ENCODE peak calls at places on chromosomes 6 and 20, in eight cellular contexts. One of them, this sample, is unnamed.

GRCh38 chr20:53829706-53830521 is 236.3 kb upstream of the ZNF217 start:
- DNase-seq in effector CD8-positive, alpha-beta T cell: no peak
- DNase-seq in activated CD4-positive, alpha-beta T cell treated with anti-CD3 and anti-CD28 coated beads, Interleukin-2, amount 50 U/mL, for 24 hours: no peak
- DNase-seq in sigmoid colon: no peak
- DNase-seq in non-pigmented ciliary epithelial cell: no peak
- DNase-seq in transverse colon: peak
- DNase-seq in ovary: no peak
- DNase-seq in NCI-H1092 treated with DMSO at 0.1 percent for 48 hours: no peak
- DNase-seq in this sample: no peak

GRCh38 chr6:168268755-168269154 is 50.8 kb downstream of the DACT2 start:
- DNase-seq in effector CD8-positive, alpha-beta T cell: no peak
- DNase-seq in activated CD4-positive, alpha-beta T cell treated with anti-CD3 and anti-CD28 coated beads, Interleukin-2, amount 50 U/mL, for 24 hours: no peak
- DNase-seq in sigmoid colon: no peak
- DNase-seq in non-pigmented ciliary epithelial cell: no peak
- DNase-seq in transverse colon: no peak
- DNase-seq in ovary: no peak
- DNase-seq in NCI-H1092 treated with DMSO at 0.1 percent for 48 hours: no peak
- DNase-seq in this sample: no peak

GRCh38 chr20:10381477-10381876 is 52.5 kb downstream of the MKKS start:
- DNase-seq in effector CD8-positive, alpha-beta T cell: no peak
- DNase-seq in activated CD4-positive, alpha-beta T cell treated with anti-CD3 and anti-CD28 coated beads, Interleukin-2, amount 50 U/mL, for 24 hours: no peak
- DNase-seq in sigmoid colon: no peak
- DNase-seq in non-pigmented ciliary epithelial cell: no peak
- DNase-seq in transverse colon: no peak
- DNase-seq in ovary: no peak
- DNase-seq in NCI-H1092 treated with DMSO at 0.1 percent for 48 hours: no peak
- DNase-seq in this sample: no peak

GRCh38 chr20:51720384-51720783 is 47.8 kb downstream of the ATP9A start:
- DNase-seq in effector CD8-positive, alpha-beta T cell: no peak
- DNase-seq in activated CD4-positive, alpha-beta T cell treated with anti-CD3 and anti-CD28 coated beads, Interleukin-2, amount 50 U/mL, for 24 hours: no peak
- DNase-seq in sigmoid colon: no peak
- DNase-seq in non-pigmented ciliary epithelial cell: no peak
- DNase-seq in transverse colon: no peak
- DNase-seq in ovary: no peak
- DNase-seq in NCI-H1092 treated with DMSO at 0.1 percent for 48 hours: no peak
- DNase-seq in this sample: no peak

GRCh38 chr6:24743944-24744335 is 25.0 kb upstream of the C6orf62 start:
- DNase-seq in effector CD8-positive, alpha-beta T cell: no peak
- DNase-seq in activated CD4-positive, alpha-beta T cell treated with anti-CD3 and anti-CD28 coated beads, Interleukin-2, amount 50 U/mL, for 24 hours: no peak
- DNase-seq in sigmoid colon: no peak
- DNase-seq in non-pigmented ciliary epithelial cell: no peak
- DNase-seq in transverse colon: no peak
- DNase-seq in ovary: no peak
- DNase-seq in NCI-H1092 treated with DMSO at 0.1 percent for 48 hours: no peak
- DNase-seq in this sample: no peak

GRCh38 chr20:51801220-51801991 is 915 bp downstream of the SALL4 start:
- DNase-seq in effector CD8-positive, alpha-beta T cell: no peak
- DNase-seq in activated CD4-positive, alpha-beta T cell treated with anti-CD3 and anti-CD28 coated beads, Interleukin-2, amount 50 U/mL, for 24 hours: no peak
- DNase-seq in sigmoid colon: no peak
- DNase-seq in non-pigmented ciliary epithelial cell: no peak
- DNase-seq in transverse colon: no peak
- DNase-seq in ovary: no peak
- DNase-seq in NCI-H1092 treated with DMSO at 0.1 percent for 48 hours: no peak
- DNase-seq in this sample: peak

GRCh38 chr6:10420546-10421507 is 6.0 kb upstream of the TFAP2A start:
- DNase-seq in effector CD8-positive, alpha-beta T cell: no peak
- DNase-seq in activated CD4-positive, alpha-beta T cell treated with anti-CD3 and anti-CD28 coated beads, Interleukin-2, amount 50 U/mL, for 24 hours: no peak
- DNase-seq in sigmoid colon: no peak
- DNase-seq in non-pigmented ciliary epithelial cell: no peak
- DNase-seq in transverse colon: no peak
- DNase-seq in ovary: no peak
- DNase-seq in NCI-H1092 treated with DMSO at 0.1 percent for 48 hours: no peak
- DNase-seq in this sample: no peak

GRCh38 chr6:160238786-160239751 is 19.6 kb downstream of the SLC22A2 start:
- DNase-seq in effector CD8-positive, alpha-beta T cell: no peak
- DNase-seq in activated CD4-positive, alpha-beta T cell treated with anti-CD3 and anti-CD28 coated beads, Interleukin-2, amount 50 U/mL, for 24 hours: no peak
- DNase-seq in sigmoid colon: no peak
- DNase-seq in non-pigmented ciliary epithelial cell: no peak
- DNase-seq in transverse colon: peak
- DNase-seq in ovary: no peak
- DNase-seq in NCI-H1092 treated with DMSO at 0.1 percent for 48 hours: no peak
- DNase-seq in this sample: no peak

GRCh38 chr6:80021131-80021530 is 16.7 kb downstream of the TTK start:
- DNase-seq in effector CD8-positive, alpha-beta T cell: no peak
- DNase-seq in activated CD4-positive, alpha-beta T cell treated with anti-CD3 and anti-CD28 coated beads, Interleukin-2, amount 50 U/mL, for 24 hours: no peak
- DNase-seq in sigmoid colon: no peak
- DNase-seq in non-pigmented ciliary epithelial cell: no peak
- DNase-seq in transverse colon: no peak
- DNase-seq in ovary: no peak
- DNase-seq in NCI-H1092 treated with DMSO at 0.1 percent for 48 hours: no peak
- DNase-seq in this sample: no peak

GRCh38 chr6:56101141-56101553 is 146.2 kb downstream of the COL21A1 start:
- DNase-seq in effector CD8-positive, alpha-beta T cell: no peak
- DNase-seq in activated CD4-positive, alpha-beta T cell treated with anti-CD3 and anti-CD28 coated beads, Interleukin-2, amount 50 U/mL, for 24 hours: no peak
- DNase-seq in sigmoid colon: no peak
- DNase-seq in non-pigmented ciliary epithelial cell: peak
- DNase-seq in transverse colon: no peak
- DNase-seq in ovary: no peak
- DNase-seq in NCI-H1092 treated with DMSO at 0.1 percent for 48 hours: no peak
- DNase-seq in this sample: no peak

GRCh38 chr6:126701799-126702198 is 361.9 kb downstream of the CENPW start:
- DNase-seq in effector CD8-positive, alpha-beta T cell: no peak
- DNase-seq in activated CD4-positive, alpha-beta T cell treated with anti-CD3 and anti-CD28 coated beads, Interleukin-2, amount 50 U/mL, for 24 hours: no peak
- DNase-seq in sigmoid colon: no peak
- DNase-seq in non-pigmented ciliary epithelial cell: no peak
- DNase-seq in transverse colon: no peak
- DNase-seq in ovary: no peak
- DNase-seq in NCI-H1092 treated with DMSO at 0.1 percent for 48 hours: no peak
- DNase-seq in this sample: no peak

GRCh38 chr6:47066418-47066817 is 24.3 kb upstream of the ADGRF1 start:
- DNase-seq in effector CD8-positive, alpha-beta T cell: no peak
- DNase-seq in activated CD4-positive, alpha-beta T cell treated with anti-CD3 and anti-CD28 coated beads, Interleukin-2, amount 50 U/mL, for 24 hours: no peak
- DNase-seq in sigmoid colon: no peak
- DNase-seq in non-pigmented ciliary epithelial cell: no peak
- DNase-seq in transverse colon: no peak
- DNase-seq in ovary: no peak
- DNase-seq in NCI-H1092 treated with DMSO at 0.1 percent for 48 hours: no peak
- DNase-seq in this sample: no peak

GRCh38 chr20:50053790-50054547 is 59.0 kb downstream of the UBE2V1 start:
- DNase-seq in effector CD8-positive, alpha-beta T cell: no peak
- DNase-seq in activated CD4-positive, alpha-beta T cell treated with anti-CD3 and anti-CD28 coated beads, Interleukin-2, amount 50 U/mL, for 24 hours: no peak
- DNase-seq in sigmoid colon: no peak
- DNase-seq in non-pigmented ciliary epithelial cell: no peak
- DNase-seq in transverse colon: peak
- DNase-seq in ovary: no peak
- DNase-seq in NCI-H1092 treated with DMSO at 0.1 percent for 48 hours: no peak
- DNase-seq in this sample: no peak